ENCODE peak calls at places on chromosomes 4 and X, in five cellular contexts. R, T, I, Y and H are unnamed samples.

GRCh38 chrX:14039344-14039743 is 9.7 kb upstream of the GEMIN8 start:
- DNase-seq in R (peak; percentile 10), Y (peak; percentile 37), I (peak; percentile 57), T (no peak), H (peak; percentile 66)

GRCh38 chr4:158823461-158823873 is 54.6 kb downstream of the FNIP2 start:
- DNase-seq in I (no peak), Y (peak; percentile 58), R (peak; percentile 94), T (no peak), H (no peak)

GRCh38 chrX:21683910-21684309 is 25.8 kb upstream of the KLHL34 start:
- DNase-seq in T (no peak), Y (peak; percentile 74), R (peak; percentile 65), I (no peak), H (no peak)

GRCh38 chr4:87975466-87975865 is at the start of gene SPP1:
- DNase-seq in T (no peak), Y (peak; percentile 13), I (peak; percentile 74), R (peak; percentile 68), H (peak; percentile 90)

GRCh38 chrX:71117358-71117757 is 1.0 kb upstream of the MED12 start:
- DNase-seq in R (no peak), Y (no peak), T (no peak), I (no peak), H (no peak)

GRCh38 chrX:14027511-14028019 is 2.1 kb downstream of the GEMIN8 start:
- DNase-seq in R (peak; percentile 88), Y (peak; percentile 86), I (no peak), T (no peak), H (no peak)

GRCh38 chr4:89303177-89303576 is 4.4 kb downstream of the GPRIN3 start:
- DNase-seq in Y (no peak), R (no peak), I (no peak), T (no peak), H (no peak)

GRCh38 chr4:7854697-7855370 is 84.8 kb downstream of the AFAP1 start:
- DNase-seq in R (peak; percentile 80), T (no peak), I (no peak), Y (no peak), H (no peak)

GRCh38 chr4:106803107-106803506 is 233.0 kb downstream of the DKK2 start:
- DNase-seq in R (peak; percentile 10), T (no peak), I (no peak), Y (no peak), H (no peak)

GRCh38 chr4:143386812-143387211 is 50.1 kb downstream of the GAB1 start:
- DNase-seq in T (no peak), I (no peak), R (peak; percentile 34), Y (peak; percentile 39), H (no peak)

GRCh38 chr4:68963389-68963788 is 11.8 kb upstream of the UGT2A3 start:
- DNase-seq in I (no peak), Y (no peak), R (peak; percentile 0), T (no peak), H (no peak)

GRCh38 chr4:2045518-2045951 is 13.6 kb upstream of the NAT8L start:
- DNase-seq in Y (no peak), T (no peak), R (peak; percentile 17), I (no peak), H (no peak)

GRCh38 chr4:61379406-61379805 is 179.3 kb downstream of the ADGRL3 start:
- DNase-seq in Y (no peak), T (no peak), R (no peak), I (no peak), H (no peak)
- TF ChIP-seq CTCF in Y (no peak), T (no peak), R (no peak), I (no peak), H (no peak)

GRCh38 chr4:13938299-13938698 is 310.8 kb upstream of the BOD1L1 start:
- DNase-seq in T (no peak), I (no peak), R (no peak), Y (no peak), H (no peak)
- H3K9ac ChIP-seq in T (no peak overlapping the region), I (no peak overlapping the region), R (no peak overlapping the region), Y (no peak overlapping the region), H (no peak overlapping the region)

DNA sequence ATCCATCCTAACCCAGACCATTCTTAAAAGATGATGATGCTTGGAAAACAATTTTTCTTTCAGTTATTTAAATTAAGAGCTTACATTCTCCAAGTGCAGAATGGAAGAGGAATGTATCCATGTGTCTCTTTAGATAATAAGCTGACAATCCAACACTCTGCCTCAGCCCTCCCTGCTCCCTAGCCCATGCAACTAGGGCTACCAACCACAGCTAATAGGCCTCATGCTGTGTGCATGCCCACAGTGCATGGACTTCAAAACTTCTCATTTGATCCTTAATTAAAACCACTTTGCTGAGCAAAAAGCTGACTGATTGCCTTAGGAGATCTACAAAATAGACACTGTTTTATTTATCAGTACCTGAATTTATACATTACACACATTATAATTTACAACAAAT is 473.9 kb downstream of the GALNTL6 start:
- DNase-seq in R (no peak), T (no peak), I (peak; percentile 63), Y (no peak), H (no peak)
- H3K4me3 ChIP-seq in R (no peak overlapping the region), T (no peak overlapping the region), I (no peak overlapping the region), Y (no peak overlapping the region), H (no peak overlapping the region)

DNA sequence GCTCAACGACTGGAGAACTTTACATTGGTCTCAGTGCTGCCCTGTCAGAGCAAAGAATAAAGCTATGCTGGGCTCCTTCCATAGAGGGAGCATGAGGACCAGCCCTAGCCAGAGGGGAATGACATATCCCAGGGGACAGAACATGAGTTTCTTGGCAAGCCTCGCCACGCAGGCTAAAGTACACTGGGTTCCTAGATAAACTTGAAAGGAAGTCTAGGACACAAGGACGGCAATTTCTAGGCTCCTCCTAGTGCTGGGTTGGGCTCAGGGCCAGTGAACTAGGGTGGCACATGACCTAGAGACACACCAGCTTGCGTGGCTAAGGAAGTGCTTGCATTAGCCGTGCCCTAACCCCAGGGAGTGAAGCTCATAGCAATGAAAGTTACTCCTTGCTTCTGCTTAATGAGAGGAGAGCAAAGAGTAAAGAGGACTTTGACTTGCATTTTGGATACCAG is 141.0 kb downstream of the MAB21L2 start:
- DNase-seq in R (no peak), T (no peak), I (peak; percentile 14), Y (no peak), H (peak; percentile 64)
- TF ChIP-seq CTCF in R (peak; percentile 8), T (no peak), I (no peak), Y (no peak), H (peak; percentile 50)

GRCh38 chr4:70754990-70755688 is 33.4 kb downstream of the RUFY3 start:
- DNase-seq in R (no peak), Y (no peak), T (no peak), I (no peak), H (no peak)
- H3K9ac ChIP-seq in R (no peak overlapping the region), Y (no peak overlapping the region), T (no peak overlapping the region), I (no peak overlapping the region), H (no peak overlapping the region)